ENCODE peak calls at places on chromosomes 11 and 22, in ten cellular contexts. L, E, Y, G, K, T, X, P, Q and C are unnamed samples.

GRCh38 chr22:50526849-50527801 is 1.7 kb upstream of the SCO2 start:
- DNase-seq in L (no peak), E (peak; percentile 77), Y (no peak), G (peak; percentile 77), K (peak; percentile 60), T (no peak), X (peak; percentile 67), P (peak; percentile 37), Q (no peak), C (peak; percentile 86)

GRCh38 chr22:33756508-33756949 is 163.7 kb downstream of the LARGE1 start:
- DNase-seq in L (no peak), E (peak; percentile 14), Y (no peak), G (no peak), K (peak; percentile 47), T (no peak), X (peak; percentile 79), P (no peak), Q (peak; percentile 9), C (no peak)

GRCh38 chr11:10872097-10872496 is 14.2 kb upstream of the ZBED5 start:
- DNase-seq in L (no peak), E (no peak), Y (no peak), G (no peak), K (no peak), T (no peak), X (no peak), P (no peak), Q (no peak), C (no peak)

GRCh38 chr11:71131861-71132260 is 120.5 kb downstream of the SHANK2 start:
- DNase-seq in L (no peak), E (no peak), Y (no peak), G (no peak), K (no peak), T (no peak), X (no peak), P (no peak), Q (no peak), C (no peak)

GRCh38 chr11:78535027-78535426 is 39.6 kb downstream of the NARS2 start:
- DNase-seq in L (no peak), E (no peak), Y (no peak), G (no peak), K (no peak), T (no peak), X (no peak), P (no peak), Q (no peak), C (no peak)

GRCh38 chr11:134453441-134453840 is 41.4 kb upstream of the B3GAT1 start:
- DNase-seq in L (no peak), E (no peak), Y (no peak), G (no peak), K (no peak), T (no peak), X (no peak), P (no peak), Q (no peak), C (no peak)

GRCh38 chr11:16605440-16605970 is 132.9 kb upstream of the C11orf58 start:
- DNase-seq in L (no peak), E (peak; percentile 58), Y (peak; percentile 39), G (peak; percentile 20), K (no peak), T (peak; percentile 16), X (peak; percentile 74), P (no peak), Q (peak; percentile 60), C (no peak)

GRCh38 chr11:12163181-12163841 is 52.9 kb downstream of the MICAL2 start:
- DNase-seq in L (no peak), E (no peak), Y (peak; percentile 65), G (peak; percentile 21), K (no peak), T (no peak), X (no peak), P (peak; percentile 46), Q (peak; percentile 55), C (no peak)

GRCh38 chr22:42648368-42649260 is 578 bp downstream of the CYB5R3 start:
- DNase-seq in L (no peak), E (no peak), Y (peak; percentile 80), G (peak; percentile 59), K (peak; percentile 52), T (peak; percentile 27), X (no peak), P (peak; percentile 37), Q (peak; percentile 79), C (peak; percentile 69)

GRCh38 chr11:8683115-8683807 is 669 bp downstream of the RPL27A start:
- DNase-seq in L (no peak), E (no peak), Y (peak; percentile 38), G (no peak), K (peak; percentile 55), T (peak; percentile 34), X (no peak), P (no peak), Q (no peak), C (peak; percentile 73)

GRCh38 chr22:32473388-32473952 is 1.1 kb upstream of the FBXO7 start:
- DNase-seq in L (peak; percentile 68), E (peak; percentile 61), Y (peak; percentile 68), G (peak; percentile 37), K (peak; percentile 69), T (peak; percentile 73), X (peak; percentile 83), P (peak; percentile 71), Q (peak; percentile 55), C (peak; percentile 81)

GRCh38 chr11:28342704-28343103 is 234.5 kb downstream of the METTL15 start:
- DNase-seq in L (no peak), E (no peak), Y (peak; percentile 16), G (no peak), K (no peak), T (no peak), X (no peak), P (no peak), Q (no peak), C (no peak)
- H3K27ac ChIP-seq in L (peak overlapping the region; percentile 45), E (peak overlapping the region; percentile 66), Y (peak overlapping the region; percentile 64), G (peak overlapping the region; percentile 81), K (no peak overlapping the region), T (no peak overlapping the region), X (no peak overlapping the region), P (peak overlapping the region; percentile 71), Q (peak overlapping the region; percentile 21), C (no peak overlapping the region)

GRCh38 chr22:46863794-46864193 is 101.3 kb downstream of the TBC1D22A start:
- DNase-seq in L (no peak), E (no peak), Y (no peak), G (no peak), K (no peak), T (no peak), X (no peak), P (no peak), Q (no peak), C (no peak)

GRCh38 chr22:46864314-46865051 is 102.0 kb downstream of the TBC1D22A start:
- DNase-seq in L (no peak), E (no peak), Y (no peak), G (no peak), K (no peak), T (no peak), X (no peak), P (no peak), Q (peak; percentile 55), C (no peak)

GRCh38 chr22:46866591-46866990 is 104.1 kb downstream of the TBC1D22A start:
- DNase-seq in L (no peak), E (no peak), Y (peak; percentile 95), G (no peak), K (no peak), T (no peak), X (peak; percentile 26), P (peak; percentile 56), Q (no peak), C (no peak)

GRCh38 chr22:46865642-46866041 is 103.2 kb downstream of the TBC1D22A start:
- DNase-seq in L (no peak), E (no peak), Y (no peak), G (no peak), K (no peak), T (no peak), X (no peak), P (no peak), Q (no peak), C (no peak)

DNA sequence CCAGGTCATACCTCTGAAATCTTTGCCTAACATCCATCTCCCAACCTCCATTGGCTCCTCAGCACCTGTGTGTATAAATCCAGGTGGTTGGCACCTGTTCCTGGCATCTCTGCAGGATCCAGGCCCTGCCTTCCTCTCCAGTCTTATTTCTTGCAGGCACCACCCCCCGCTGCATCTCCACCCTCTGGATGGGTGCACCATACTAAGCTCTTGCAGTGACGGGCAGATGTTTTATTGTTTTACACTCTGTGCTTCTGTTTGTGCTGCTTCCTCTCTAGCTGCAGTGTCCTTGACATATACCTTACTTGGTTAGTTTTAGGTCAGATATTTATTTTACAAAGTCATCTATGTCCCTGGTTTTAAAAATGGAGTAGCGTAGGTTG is 102.6 kb downstream of the TBC1D22A start:
- DNase-seq in L (no peak), E (no peak), Y (no peak), G (no peak), K (no peak), T (no peak), X (no peak), P (no peak), Q (no peak), C (no peak)
- H4K20me1 ChIP-seq in L (no peaks in the 10 kb centered on the region), E (no peaks in the 10 kb centered on the region), Y (no peaks in the 10 kb centered on the region), G (peaks cover 63% of the 10 kb centered on the region), K (peaks cover 6% of the 10 kb centered on the region), T (no peaks in the 10 kb centered on the region), X (peaks cover 9% of the 10 kb centered on the region), P (peaks cover 4% of the 10 kb centered on the region), Q (no peaks in the 10 kb centered on the region), C (peaks cover 7% of the 10 kb centered on the region)

GRCh38 chr11:117704416-117705150 is 92.4 kb downstream of the DSCAML1 start:
- DNase-seq in L (no peak), E (no peak), Y (no peak), G (no peak), K (no peak), T (no peak), X (no peak), P (no peak), Q (no peak), C (no peak)
- H3K9me2 ChIP-seq in L (no peaks in the 10 kb centered on the region), E (no peaks in the 10 kb centered on the region), Y (no peaks in the 10 kb centered on the region), G (no peaks in the 10 kb centered on the region), K (no peaks in the 10 kb centered on the region), T (no peaks in the 10 kb centered on the region), X (no peaks in the 10 kb centered on the region), P (no peaks in the 10 kb centered on the region), Q (no peaks in the 10 kb centered on the region), C (no peaks in the 10 kb centered on the region)

GRCh38 chr11:112016765-112017356 is 8.3 kb upstream of the DLAT start:
- DNase-seq in L (no peak), E (no peak), Y (peak; percentile 74), G (no peak), K (no peak), T (no peak), X (no peak), P (no peak), Q (no peak), C (no peak)
- H3K27ac ChIP-seq in L (no peak overlapping the region), E (no peak overlapping the region), Y (peak overlapping the region; percentile 64), G (no peak overlapping the region), K (no peak overlapping the region), T (peak overlapping the region; percentile 67), X (no peak overlapping the region), P (no peak overlapping the region), Q (peak overlapping the region; percentile 59), C (no peak overlapping the region)

DNA sequence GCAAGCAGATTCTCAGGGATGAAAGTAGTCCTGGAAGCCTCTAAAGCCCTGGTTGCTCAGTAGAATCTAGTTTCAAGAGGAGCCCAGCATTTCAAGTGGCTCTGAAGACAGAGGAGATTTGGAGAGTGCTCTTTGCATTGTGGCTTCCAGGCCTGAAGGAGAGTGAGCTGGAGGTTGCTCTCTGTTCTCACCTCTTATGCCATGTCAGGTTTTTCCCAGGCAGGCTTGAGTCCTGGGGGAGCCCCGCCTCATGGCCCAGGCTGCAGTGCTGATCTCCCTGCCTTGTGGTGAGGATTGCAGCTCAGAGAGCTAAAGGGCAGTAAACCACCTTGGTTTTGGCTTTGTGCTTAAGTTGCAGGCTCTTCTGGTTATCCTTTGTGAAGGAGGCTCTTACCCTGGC is 32.8 kb downstream of the RCOR2 start:
- DNase-seq in L (no peak), E (no peak), Y (no peak), G (no peak), K (no peak), T (no peak), X (no peak), P (no peak), Q (no peak), C (no peak)
- H4K20me1 ChIP-seq in L (no peaks in the 10 kb centered on the region), E (peaks cover 80% of the 10 kb centered on the region), Y (no peaks in the 10 kb centered on the region), G (peaks cover 26% of the 10 kb centered on the region), K (peaks cover 16% of the 10 kb centered on the region), T (no peaks in the 10 kb centered on the region), X (peaks cover 47% of the 10 kb centered on the region), P (peaks cover 45% of the 10 kb centered on the region), Q (peaks cover 46% of the 10 kb centered on the region), C (peaks cover 35% of the 10 kb centered on the region)